ENCODE peak calls at places on chromosomes 12 and 14, in six cellular contexts. U is ovary, W is Peyer's patch, L is esophagus muscularis mucosa, X is uterus, J is HCT116. F is an unnamed sample.
A peak's percentile ranks its signal among the peaks of the same experiment; 100 is the strongest.

GRCh38 chr14:75068294-75069020 is 984 bp upstream of the ZC2HC1C start:
- DNase-seq in U (no peak), W (no peak), L (no peak), X (no peak), J (no peak), F (no peak)

GRCh38 chr14:101006008-101006407 is 102.5 kb upstream of the RTL1 start:
- DNase-seq in U (no peak), W (no peak), L (no peak), X (peak; percentile 8), J (no peak), F (no peak)

GRCh38 chr12:31346211-31346610 is 20.3 kb upstream of the SINHCAF start:
- DNase-seq in U (no peak), W (no peak), L (no peak), X (no peak), J (no peak), F (no peak)

GRCh38 chr12:49043856-49044258 is 16.7 kb downstream of the KMT2D start:
- DNase-seq in U (no peak), W (peak; percentile 80), L (no peak), X (no peak), J (no peak), F (peak; percentile 79)

GRCh38 chr12:21934173-21934572 is 7.1 kb downstream of the ABCC9 start:
- DNase-seq in U (no peak), W (no peak), L (no peak), X (no peak), J (no peak), F (no peak)

GRCh38 chr12:15834575-15834974 is 45.4 kb upstream of the EPS8 start:
- DNase-seq in U (no peak), W (no peak), L (peak; percentile 4), X (no peak), J (no peak), F (no peak)

GRCh38 chr12:102603021-102603420 is 122.7 kb upstream of the IGF1 start:
- DNase-seq in U (no peak), W (no peak), L (no peak), X (no peak), J (no peak), F (no peak)

GRCh38 chr12:76636141-76636692 is 76.6 kb upstream of the OSBPL8 start:
- DNase-seq in U (no peak), W (no peak), L (no peak), X (no peak), J (no peak), F (peak; percentile 58)

GRCh38 chr12:107731376-107731775 is 29.6 kb downstream of the PRDM4 start:
- DNase-seq in U (no peak), W (peak; percentile 80), L (no peak), X (no peak), J (no peak), F (no peak)

GRCh38 chr12:12715459-12716150 is 1.6 kb upstream of the CDKN1B start:
- DNase-seq in U (no peak), W (peak; percentile 84), L (peak; percentile 87), X (no peak), J (no peak), F (peak; percentile 65)

GRCh38 chr12:112413846-112414625 is 4.6 kb upstream of the RPL6 start:
- DNase-seq in U (no peak), W (no peak), L (no peak), X (no peak), J (no peak), F (peak; percentile 79)

GRCh38 chr12:122614839-122615238 is 87.8 kb downstream of the KNTC1 start:
- DNase-seq in U (no peak), W (no peak), L (no peak), X (no peak), J (no peak), F (no peak)

GRCh38 chr14:36661506-36662257 is at the start of gene PAX9:
- DNase-seq in U (no peak), W (peak; percentile 80), L (peak; percentile 72), X (peak; percentile 62), J (peak; percentile 81), F (peak; percentile 94)

GRCh38 chr12:34396006-34396860 is 373.9 kb downstream of the ALG10 start:
- DNase-seq in U (peak; percentile 10), W (peak; percentile 22), L (peak; percentile 81), X (peak; percentile 3), J (no peak), F (no peak)

GRCh38 chr14:103624860-103625259 is 4.2 kb upstream of the KLC1 start:
- DNase-seq in U (peak; percentile 49), W (peak; percentile 81), L (peak; percentile 93), X (peak; percentile 56), J (peak; percentile 56), F (peak; percentile 59)

GRCh38 chr14:102241147-102241546 is 63.8 kb downstream of the MOK start:
- DNase-seq in U (no peak), W (no peak), L (no peak), X (no peak), J (no peak), F (no peak)

GRCh38 chr14:75273272-75274044 is 5.2 kb upstream of the FOS start:
- DNase-seq in U (peak; percentile 43), W (no peak), L (no peak), X (no peak), J (no peak), F (no peak)

GRCh38 chr12:88658009-88658408 is 77.7 kb upstream of the KITLG start:
- DNase-seq in U (no peak), W (no peak), L (no peak), X (no peak), J (peak; percentile 19), F (no peak)

GRCh38 chr14:91316761-91317160 is 72.3 kb upstream of the GPR68 start:
- DNase-seq in U (no peak), W (no peak), L (no peak), X (no peak), J (no peak), F (no peak)

GRCh38 chr14:91317381-91318313 is 73.1 kb upstream of the GPR68 start:
- DNase-seq in U (peak; percentile 42), W (peak; percentile 93), L (no peak), X (peak; percentile 52), J (no peak), F (peak; percentile 83)

GRCh38 chr14:91313852-91314251 is 69.3 kb upstream of the GPR68 start:
- DNase-seq in U (no peak), W (no peak), L (no peak), X (no peak), J (no peak), F (no peak)

GRCh38 chr14:91313154-91313850 is 68.8 kb upstream of the GPR68 start:
- DNase-seq in U (no peak), W (no peak), L (no peak), X (no peak), J (no peak), F (no peak)

GRCh38 chr14:91315844-91316267 is 71.4 kb upstream of the GPR68 start:
- DNase-seq in U (no peak), W (peak; percentile 91), L (no peak), X (no peak), J (no peak), F (no peak)
- TF ChIP-seq POLR2A in U (no peak), W (no peak), L (no peak), X (no peak), J (no peak), F (no peak)

GRCh38 chr12:117686911-117687377 is 281.8 kb downstream of the KSR2 start:
- DNase-seq in U (no peak), W (no peak), L (no peak), X (peak; percentile 20), J (peak; percentile 76), F (no peak)
- TF ChIP-seq POLR2A in U (no peak), W (no peak), L (no peak), X (no peak), J (no peak), F (no peak)

DNA sequence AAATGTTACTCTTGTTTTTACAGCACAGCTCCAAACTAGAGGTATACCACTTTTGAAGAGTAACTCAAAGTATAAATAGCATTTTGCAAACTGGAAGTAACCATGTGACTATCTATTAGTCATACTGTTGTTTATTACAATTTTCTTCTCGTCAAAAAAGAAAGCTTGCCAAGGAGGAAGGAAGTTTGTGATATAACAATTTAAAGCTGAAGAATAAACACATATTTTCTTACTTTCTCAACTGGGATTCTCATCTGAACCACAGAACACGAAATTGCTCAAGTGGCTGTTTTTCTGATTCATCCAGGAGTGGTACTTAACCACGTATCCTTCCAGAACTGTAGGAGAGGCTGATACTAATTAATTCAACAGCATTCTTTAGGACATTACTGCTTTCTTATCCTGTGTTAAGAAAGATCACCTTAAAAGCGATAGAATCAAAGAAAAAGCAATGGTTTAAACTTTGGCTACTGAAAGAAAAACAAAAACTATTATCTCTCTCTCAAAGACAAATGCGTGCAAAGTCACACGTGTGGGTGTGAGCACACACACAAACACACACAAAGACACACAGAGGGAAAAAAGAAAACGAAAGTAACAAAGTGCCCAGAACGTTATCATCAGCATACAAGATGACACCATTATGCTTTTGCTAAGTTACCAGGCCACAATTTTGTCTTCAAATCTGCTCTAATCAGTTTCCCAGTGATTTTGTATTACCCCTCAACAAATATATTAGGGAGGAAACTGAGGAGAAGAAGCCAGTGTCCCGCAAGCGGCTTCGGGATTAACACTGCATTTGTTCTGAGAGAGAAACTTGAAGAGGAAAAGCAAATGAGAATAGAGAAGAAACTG is at the start of gene CLEC2B:
- DNase-seq in U (peak; percentile 37), W (no peak), L (no peak), X (no peak), J (no peak), F (peak; percentile 58)
- TF ChIP-seq POLR2A in U (peak; percentile 48), W (peak; percentile 53), L (no peak), X (peak; percentile 24), J (no peak), F (peak; percentile 37)

GRCh38 chr12:116559330-116560080 is at the start of gene MAP1LC3B2:
- DNase-seq in U (peak; percentile 49), W (peak; percentile 93), L (no peak), X (no peak), J (peak; percentile 36), F (peak; percentile 99)
- TF ChIP-seq POLR2A in U (no peak), W (no peak), L (no peak), X (no peak), J (no peak), F (peak; percentile 70)

F was measured in erythroblast.